ENCODE peak calls at places on chromosomes 1 and 21, in five cellular contexts. J, O, R, B and N are unnamed samples.

GRCh38 chr1:228471762-228472398 is 15.3 kb upstream of the RNF187 start:
- DNase-seq in O (no peak), B (no peak), J (no peak), R (no peak), N (no peak)

GRCh38 chr1:199272690-199273089 is 633.9 kb downstream of the PTPRC start:
- DNase-seq in R (peak), J (peak), B (no peak), O (peak), N (peak)

GRCh38 chr1:228332797-228333738 is 73.6 kb downstream of the TRIM11 start:
- DNase-seq in J (no peak), B (no peak), O (peak), R (no peak), N (no peak)

GRCh38 chr1:54121482-54122130 is 31.2 kb downstream of the CDCP2 start:
- DNase-seq in J (peak), R (peak), B (peak), O (peak), N (no peak)

GRCh38 chr1:175245324-175245723 is 52.7 kb upstream of the KIAA0040 start:
- DNase-seq in J (no peak), O (no peak), B (no peak), R (no peak), N (no peak)

GRCh38 chr21:45465611-45466329 is 60.8 kb downstream of the COL18A1 start:
- DNase-seq in R (no peak), J (no peak), O (peak), B (no peak), N (no peak)

GRCh38 chr1:46489169-46489637 is 433 bp upstream of the DMBX1 start:
- DNase-seq in O (no peak), B (no peak), R (no peak), J (no peak), N (no peak)

GRCh38 chr1:226457307-226457712 is 49.4 kb upstream of the PARP1 start:
- DNase-seq in O (no peak), R (no peak), B (no peak), J (no peak), N (no peak)

GRCh38 chr1:67624680-67625079 is 60.3 kb upstream of the GADD45A start:
- DNase-seq in J (no peak), O (no peak), R (no peak), B (no peak), N (no peak)

GRCh38 chr1:227996187-227996950 is 10.4 kb upstream of the WNT3A start:
- DNase-seq in B (no peak), R (no peak), O (peak), J (no peak), N (no peak)

GRCh38 chr1:189253601-189254350 is 1223.9 kb downstream of the BRINP3 start:
- DNase-seq in J (no peak), R (no peak), B (no peak), O (no peak), N (no peak)

GRCh38 chr21:45420623-45421041 is 15.7 kb downstream of the COL18A1 start:
- DNase-seq in R (no peak), J (no peak), O (no peak), B (no peak), N (peak)

GRCh38 chr1:178564086-178564782 is 51.3 kb downstream of the TEX35 start:
- DNase-seq in R (no peak), B (no peak), J (no peak), O (no peak), N (no peak)

GRCh38 chr1:28370220-28371010 is 875 bp downstream of the PHACTR4 start:
- DNase-seq in R (no peak), J (peak), O (no peak), B (no peak), N (no peak)

GRCh38 chr1:1198423-1199140 is 7.8 kb downstream of the TNFRSF18 start:
- DNase-seq in J (no peak), O (no peak), R (no peak), B (no peak), N (no peak)

GRCh38 chr21:45996311-45997204 is 15.0 kb downstream of the COL6A1 start:
- DNase-seq in R (no peak), B (no peak), J (no peak), O (no peak), N (no peak)

DNA sequence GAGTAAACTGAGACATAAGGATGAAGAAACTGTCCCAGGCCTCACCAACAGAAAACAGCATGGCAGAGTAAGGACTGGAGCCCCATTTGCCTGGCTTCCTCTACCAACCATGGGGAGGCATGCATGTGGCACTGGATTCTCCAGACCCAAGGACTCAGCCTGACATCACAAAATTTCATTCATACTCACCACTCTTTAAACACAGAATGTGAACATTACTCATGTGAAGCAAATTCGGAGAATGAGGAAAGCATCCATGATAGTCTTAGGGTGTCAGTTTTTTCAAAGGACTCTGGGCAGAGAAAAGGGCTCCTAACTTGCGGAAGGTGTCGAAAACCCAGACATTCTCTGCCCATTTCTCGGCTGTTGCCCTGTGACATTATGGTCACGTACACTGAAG is 83.9 kb downstream of the PCNX2 start:
- DNase-seq in R (no peak), B (no peak), O (no peak), J (no peak), N (no peak)
- TF ChIP-seq CTCF in R (no peak), B (no peak), O (no peak), J (no peak), N (no peak)

GRCh38 chr1:214296860-214297699 is 16.1 kb downstream of the SMYD2 start:
- DNase-seq in J (no peak), R (peak), O (no peak), B (no peak), N (no peak)
- H3K4me3 ChIP-seq in J (no peak), R (no peak), O (no peak), B (no peak), N (no peak)

GRCh38 chr1:160836561-160836960 is 26.1 kb downstream of the CD244 start:
- DNase-seq in J (no peak), O (no peak), R (no peak), B (no peak), N (no peak)

GRCh38 chr1:160838876-160839275 is 23.8 kb downstream of the CD244 start:
- DNase-seq in B (no peak), R (no peak), O (no peak), J (no peak), N (no peak)

GRCh38 chr1:160836981-160837557 is 25.6 kb downstream of the CD244 start:
- DNase-seq in B (no peak), O (no peak), J (no peak), R (no peak), N (peak)

GRCh38 chr1:160834945-160835565 is 27.6 kb downstream of the CD244 start:
- DNase-seq in J (no peak), R (peak), B (no peak), O (no peak), N (no peak)

DNA sequence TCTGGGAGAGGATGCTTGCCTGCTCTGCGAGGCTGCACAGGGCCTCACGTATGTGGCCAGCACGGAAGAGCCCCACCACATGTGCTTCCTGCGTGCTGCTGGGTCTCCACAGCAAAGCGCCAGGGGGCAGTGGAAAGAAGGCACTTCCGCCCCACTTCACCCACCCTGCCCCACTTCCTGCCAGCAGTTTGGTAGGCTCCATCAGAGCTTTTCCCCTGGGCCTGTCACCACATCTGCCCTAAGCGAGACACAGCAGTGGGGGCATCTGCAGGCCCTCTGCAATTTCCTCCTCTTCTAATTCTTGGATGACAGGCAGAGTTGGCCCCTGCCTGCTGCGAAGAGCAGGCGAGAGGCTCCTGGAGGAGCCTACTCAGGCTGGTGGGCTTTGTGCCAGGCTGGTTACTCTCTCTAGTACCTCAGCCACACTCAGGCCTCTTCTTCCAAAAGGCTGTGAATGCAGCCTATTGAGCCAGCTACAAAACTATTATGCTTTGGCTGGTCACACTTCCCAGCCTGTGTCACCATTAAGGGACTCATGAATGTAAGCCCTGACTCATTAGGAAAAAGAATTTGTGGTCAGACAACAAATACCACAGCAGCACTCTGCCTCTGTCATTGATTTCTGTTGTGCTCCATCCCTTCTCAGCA is 25.0 kb downstream of the CD244 start:
- DNase-seq in B (no peak), O (no peak), R (no peak), J (no peak), N (peak)
- TF ChIP-seq CTCF in B (no peak), O (peak), R (no peak), J (no peak), N (no peak)

GRCh38 chr1:113072141-113072756 is 749 bp upstream of the LRIG2 start:
- DNase-seq in J (no peak), R (no peak), O (no peak), B (no peak), N (no peak)
- H3K4me3 ChIP-seq in J (peak), R (peak), O (peak), B (peak), N (peak)

GRCh38 chr1:205270271-205270670 is 42.5 kb downstream of the TMCC2 start:
- DNase-seq in B (no peak), R (no peak), O (no peak), J (no peak), N (no peak)

GRCh38 chr1:205270764-205271163 is 43.0 kb downstream of the TMCC2 start:
- DNase-seq in B (no peak), J (no peak), R (no peak), O (no peak), N (no peak)

GRCh38 chr1:205271745-205272144 is 44.0 kb downstream of the TMCC2 start:
- DNase-seq in O (no peak), B (no peak), J (no peak), R (no peak), N (no peak)

GRCh38 chr1:205272541-205272940 is 44.8 kb downstream of the TMCC2 start:
- DNase-seq in R (no peak), O (no peak), J (no peak), B (no peak), N (no peak)

GRCh38 chr1:205271277-205271676 is 43.5 kb downstream of the TMCC2 start:
- DNase-seq in J (peak), R (no peak), B (no peak), O (no peak), N (no peak)
- TF ChIP-seq CTCF in J (peak), R (peak), B (no peak), O (no peak), N (peak)